ENCODE peak calls at places on chromosomes 16 and 17, in eight cellular contexts. U is gastrocnemius medialis, Y is cardiac fibroblast, P is AG09309, F is cardiac muscle cell, W is suprapubic skin, I is fibroblast of mammary gland, E is foreskin fibroblast. R is an unnamed sample.

GRCh38 chr16:61042736-61043135 is 993.5 kb downstream of the CDH8 start:
- DNase-seq in U (no peak), Y (no peak), P (no peak), F (peak), W (no peak), I (no peak), E (no peak), R (no peak)

GRCh38 chr16:84850714-84851113 is 30.9 kb downstream of the CRISPLD2 start:
- DNase-seq in U (no peak), Y (no peak), P (no peak), F (no peak), W (no peak), I (no peak), E (no peak), R (no peak)

GRCh38 chr17:81009124-81009523 is 17.5 kb downstream of the CHMP6 start:
- DNase-seq in U (no peak), Y (no peak), P (no peak), F (no peak), W (no peak), I (no peak), E (no peak), R (no peak)

GRCh38 chr17:30788918-30789317 is 35.6 kb downstream of the CRLF3 start:
- DNase-seq in U (no peak), Y (peak), P (no peak), F (no peak), W (no peak), I (no peak), E (no peak), R (no peak)

GRCh38 chr17:82346342-82347300 is 12.4 kb upstream of the TEX19 start:
- DNase-seq in U (no peak), Y (no peak), P (no peak), F (no peak), W (no peak), I (no peak), E (no peak), R (no peak)

GRCh38 chr17:34133350-34133749 is 121.7 kb upstream of the CCL2 start:
- DNase-seq in U (no peak), Y (no peak), P (no peak), F (no peak), W (no peak), I (no peak), E (no peak), R (no peak)

GRCh38 chr16:17414421-17414820 is 56.3 kb downstream of the XYLT1 start:
- DNase-seq in U (no peak), Y (no peak), P (no peak), F (no peak), W (no peak), I (no peak), E (no peak), R (no peak)

GRCh38 chr16:15946257-15947044 is 3.0 kb upstream of the ABCC1 start:
- DNase-seq in U (no peak), Y (peak), P (peak), F (no peak), W (no peak), I (peak), E (peak), R (no peak)

GRCh38 chr17:3845361-3845753 is 689 bp downstream of the NCBP3 start:
- DNase-seq in U (no peak), Y (peak), P (no peak), F (no peak), W (no peak), I (no peak), E (peak), R (no peak)

GRCh38 chr16:19184823-19185509 is 16.9 kb downstream of the SYT17 start:
- DNase-seq in U (no peak), Y (peak), P (no peak), F (no peak), W (no peak), I (peak), E (no peak), R (no peak)

GRCh38 chr16:67729636-67730248 is 10.6 kb upstream of the GFOD2 start:
- DNase-seq in U (no peak), Y (no peak), P (no peak), F (no peak), W (no peak), I (no peak), E (no peak), R (no peak)

GRCh38 chr16:67723151-67723915 is 4.2 kb upstream of the GFOD2 start:
- DNase-seq in U (no peak), Y (no peak), P (peak), F (no peak), W (no peak), I (peak), E (peak), R (peak)

GRCh38 chr16:67723940-67724339 is 4.8 kb upstream of the GFOD2 start:
- DNase-seq in U (no peak), Y (no peak), P (no peak), F (no peak), W (no peak), I (no peak), E (no peak), R (no peak)

GRCh38 chr16:67727521-67728485 is 8.7 kb upstream of the GFOD2 start:
- DNase-seq in U (no peak), Y (no peak), P (no peak), F (no peak), W (no peak), I (no peak), E (no peak), R (no peak)

GRCh38 chr16:67726106-67727034 is 7.3 kb upstream of the GFOD2 start:
- DNase-seq in U (no peak), Y (no peak), P (no peak), F (no peak), W (no peak), I (no peak), E (peak), R (no peak)
- H3K4me3 ChIP-seq in U (no peak), Y (no peak), P (no peak), F (no peak), W (no peak), I (no peak), E (no peak), R (no peak)

GRCh38 chr17:37737081-37737480 is 7.8 kb downstream of the HNF1B start:
- DNase-seq in U (no peak), Y (no peak), P (no peak), F (no peak), W (no peak), I (peak), E (no peak), R (no peak)
- TF ChIP-seq CTCF in U (no peak), Y (no peak), P (peak), F (no peak), W (no peak), I (peak), E (peak), R (peak)

GRCh38 chr17:47956818-47957590 is 679 bp downstream of the PRR15L start:
- DNase-seq in U (no peak), Y (no peak), P (no peak), F (no peak), W (no peak), I (no peak), E (no peak), R (no peak)
- H3K4me3 ChIP-seq in U (no peak), Y (no peak), P (no peak), F (no peak), W (peak), I (no peak), E (no peak), R (peak)

GRCh38 chr17:6425407-6425806 is 9.5 kb downstream of the AIPL1 start:
- DNase-seq in U (no peak), Y (no peak), P (no peak), F (no peak), W (no peak), I (no peak), E (no peak), R (no peak)

GRCh38 chr17:6426356-6427101 is 8.4 kb downstream of the AIPL1 start:
- DNase-seq in U (no peak), Y (no peak), P (no peak), F (no peak), W (no peak), I (no peak), E (no peak), R (no peak)

GRCh38 chr17:6428207-6428965 is 6.5 kb downstream of the AIPL1 start:
- DNase-seq in U (no peak), Y (no peak), P (no peak), F (no peak), W (no peak), I (no peak), E (no peak), R (no peak)

GRCh38 chr17:6429266-6429665 is 5.7 kb downstream of the AIPL1 start:
- DNase-seq in U (no peak), Y (no peak), P (no peak), F (no peak), W (no peak), I (no peak), E (no peak), R (no peak)

DNA sequence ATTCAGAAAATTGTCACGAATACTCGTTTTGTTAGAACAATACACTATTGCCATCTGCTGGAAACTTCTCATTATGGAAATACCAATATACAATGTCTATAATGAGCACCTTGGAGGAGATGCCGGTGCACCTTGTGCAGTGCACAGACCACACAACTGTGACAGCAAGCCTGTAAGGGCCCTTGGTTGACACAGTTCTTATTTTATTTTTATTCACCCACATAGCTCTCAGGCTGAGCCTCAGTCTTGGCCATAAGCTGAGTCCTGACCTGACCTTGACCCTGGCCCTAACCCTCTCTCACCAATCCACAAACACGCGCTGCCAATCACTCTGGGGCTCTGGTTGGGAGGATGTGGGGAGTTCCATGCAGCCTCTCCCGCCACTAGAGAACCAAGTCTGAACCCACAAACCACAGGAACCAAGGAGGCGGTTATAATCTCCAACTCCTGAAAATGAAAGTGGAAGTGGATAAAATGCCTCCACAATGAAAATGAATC is 7.6 kb downstream of the AIPL1 start:
- DNase-seq in U (no peak), Y (peak), P (peak), F (no peak), W (no peak), I (peak), E (peak), R (no peak)
- TF ChIP-seq CTCF in U (no peak), Y (no peak), P (peak), F (no peak), W (no peak), I (no peak), E (no peak), R (no peak)

GRCh38 chr16:4426722-4427372 is 1.2 kb downstream of the DNAJA3 start:
- DNase-seq in U (no peak), Y (no peak), P (no peak), F (no peak), W (no peak), I (no peak), E (no peak), R (no peak)
- H3K4me3 ChIP-seq in U (peak), Y (peak), P (peak), F (peak), W (peak), I (peak), E (peak), R (peak)

GRCh38 chr16:54316095-54316494 is 29.5 kb upstream of the IRX3 start:
- DNase-seq in U (no peak), Y (no peak), P (no peak), F (no peak), W (no peak), I (no peak), E (no peak), R (no peak)

GRCh38 chr16:54320895-54321294 is 34.3 kb upstream of the IRX3 start:
- DNase-seq in U (no peak), Y (no peak), P (no peak), F (no peak), W (no peak), I (no peak), E (no peak), R (no peak)

GRCh38 chr16:54318941-54319340 is 32.4 kb upstream of the IRX3 start:
- DNase-seq in U (no peak), Y (no peak), P (no peak), F (no peak), W (no peak), I (peak), E (no peak), R (no peak)

GRCh38 chr16:54313789-54314188 is 27.2 kb upstream of the IRX3 start:
- DNase-seq in U (no peak), Y (no peak), P (no peak), F (no peak), W (no peak), I (no peak), E (no peak), R (no peak)

DNA sequence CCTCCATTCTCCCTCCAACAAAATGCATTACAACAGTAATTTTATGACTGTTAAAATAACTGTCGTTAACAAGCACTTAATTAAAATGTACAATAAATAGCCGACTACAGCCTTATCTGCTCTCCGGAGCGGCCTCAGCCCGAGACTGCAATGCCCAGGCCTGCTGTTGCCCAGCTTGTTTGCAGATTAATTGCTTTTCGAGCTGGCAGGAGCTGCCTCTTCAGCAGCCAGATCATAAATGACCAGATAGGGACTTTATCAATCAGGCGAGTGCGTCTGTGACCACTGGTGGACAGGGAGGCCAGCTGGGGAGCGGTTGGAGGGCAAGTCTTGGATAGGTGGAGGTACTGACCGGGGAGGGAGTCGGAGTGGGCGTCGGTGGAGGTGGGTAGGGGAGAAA is 30.7 kb upstream of the IRX3 start:
- DNase-seq in U (no peak), Y (no peak), P (no peak), F (no peak), W (no peak), I (no peak), E (no peak), R (no peak)
- TF ChIP-seq CTCF in U (no peak), Y (no peak), P (no peak), F (no peak), W (no peak), I (no peak), E (no peak), R (no peak)

DNA sequence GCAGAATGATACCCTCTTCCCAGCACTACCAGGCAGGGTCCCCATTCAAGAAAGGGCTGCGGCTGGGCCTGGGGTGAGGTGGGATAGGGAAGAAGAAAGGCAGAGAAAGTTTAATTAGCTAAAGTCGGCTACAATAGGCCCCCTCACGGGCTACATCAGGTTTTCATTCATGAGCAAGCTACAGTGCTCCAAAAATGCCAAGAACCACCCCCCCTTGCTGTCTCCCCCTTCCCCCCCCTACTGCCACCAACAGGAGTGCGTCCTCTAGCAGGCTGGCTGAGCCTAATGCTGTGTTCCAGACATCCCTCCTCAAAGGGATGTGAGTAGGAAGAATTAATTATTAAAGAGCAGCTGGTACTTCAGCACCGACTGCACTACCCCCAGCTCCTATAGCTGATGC is 2.2 kb downstream of the HDAC5 start:
- DNase-seq in U (no peak), Y (no peak), P (no peak), F (no peak), W (no peak), I (no peak), E (no peak), R (no peak)
- H3K4me3 ChIP-seq in U (no peak), Y (no peak), P (no peak), F (peak), W (peak), I (no peak), E (peak), R (no peak)